ENCODE peak calls at places on chromosomes 5 and 9, in four cellular contexts. O is sigmoid colon, Q is K562, H is Peyer's patch. F is an unnamed sample.

GRCh38 chr5:147898875-147899401 is 7.4 kb downstream of the C5orf46 start:
- DNase-seq in O (no peak), Q (no peak), H (no peak), F (no peak)

GRCh38 chr5:130978475-130978874 is 186.6 kb downstream of the HINT1 start:
- DNase-seq in Q (no peak), H (no peak), O (no peak), F (no peak)

GRCh38 chr5:174999581-174999980 is 275.2 kb downstream of the MSX2 start:
- DNase-seq in H (no peak), Q (no peak), O (no peak), F (no peak)

GRCh38 chr5:7606840-7607453 is 211.0 kb downstream of the ADCY2 start:
- DNase-seq in Q (no peak), O (no peak), H (no peak), F (no peak)

GRCh38 chr9:106862946-106863740 is at the start of gene ZNF462:
- DNase-seq in Q (no peak), O (peak), H (no peak), F (peak)

GRCh38 chr5:78727786-78728761 is 79.5 kb upstream of the LHFPL2 start:
- DNase-seq in Q (no peak), H (peak), O (no peak), F (no peak)

GRCh38 chr9:6667633-6668280 is 22.2 kb upstream of the GLDC start:
- DNase-seq in H (no peak), O (no peak), Q (peak), F (no peak)

GRCh38 chr5:146877783-146878470 is 630 bp downstream of the PPP2R2B start:
- DNase-seq in O (no peak), Q (no peak), H (no peak), F (peak)

GRCh38 chr5:155908543-155908942 is 418.4 kb upstream of the SGCD start:
- DNase-seq in H (no peak), O (no peak), Q (no peak), F (no peak)

GRCh38 chr9:14704281-14704680 is 11.0 kb upstream of the ZDHHC21 start:
- DNase-seq in H (no peak), Q (no peak), O (no peak), F (no peak)

GRCh38 chr5:87418506-87418905 is 5.8 kb upstream of the CCNH start:
- DNase-seq in Q (no peak), H (no peak), O (no peak), F (no peak)

GRCh38 chr9:74094766-74095165 is 402.4 kb upstream of the RORB start:
- DNase-seq in O (no peak), H (no peak), Q (no peak), F (no peak)

GRCh38 chr5:14105717-14106435 is 37.3 kb upstream of the TRIO start:
- DNase-seq in O (no peak), Q (no peak), H (no peak), F (peak)

GRCh38 chr9:137055385-137056364 is 1.8 kb upstream of the ENTPD2 start:
- DNase-seq in H (peak), Q (no peak), O (peak), F (peak)

GRCh38 chr5:95564450-95564849 is 9.5 kb downstream of the ARSK start:
- DNase-seq in O (no peak), H (no peak), Q (no peak), F (no peak)

GRCh38 chr9:91117959-91118651 is 243.6 kb downstream of the AUH start:
- DNase-seq in O (peak), H (peak), Q (no peak), F (no peak)

GRCh38 chr9:8724284-8725018 is 924.9 kb upstream of the DMAC1 start:
- DNase-seq in H (no peak), Q (no peak), O (no peak), F (no peak)

GRCh38 chr5:6188344-6188743 is 190.0 kb downstream of the MED10 start:
- DNase-seq in O (no peak), H (peak), Q (no peak), F (no peak)

GRCh38 chr5:55577353-55578060 is 42.7 kb upstream of the PLPP1 start:
- DNase-seq in O (peak), Q (no peak), H (no peak), F (no peak)

GRCh38 chr9:20623021-20623747 is 885 bp upstream of the MLLT3 start:
- DNase-seq in H (peak), Q (no peak), O (peak), F (no peak)

GRCh38 chr5:40775085-40775845 is 19.5 kb upstream of the TTC33 start:
- DNase-seq in Q (no peak), O (no peak), H (no peak), F (no peak)

GRCh38 chr5:169763437-169764301 is 126.6 kb downstream of the DOCK2 start:
- DNase-seq in H (no peak), O (no peak), Q (no peak), F (no peak)

GRCh38 chr9:119026120-119026519 is 343.1 kb downstream of the BRINP1 start:
- DNase-seq in Q (no peak), H (no peak), O (peak), F (no peak)

GRCh38 chr5:181173420-181174342 is 26.3 kb downstream of the OR2V2 start:
- DNase-seq in Q (peak), H (no peak), O (no peak), F (no peak)

GRCh38 chr5:66724740-66725139 is 128.5 kb downstream of the MAST4 start:
- DNase-seq in O (no peak), Q (no peak), H (no peak), F (no peak)

GRCh38 chr5:139422307-139422893 is 16.9 kb downstream of the DNAJC18 start:
- DNase-seq in O (no peak), H (peak), Q (peak), F (peak)

GRCh38 chr5:168850683-168851082 is 271.5 kb upstream of the PANK3 start:
- DNase-seq in O (no peak), Q (no peak), H (no peak), F (no peak)

GRCh38 chr5:178332096-178332780 is 99.6 kb upstream of the PHYKPL start:
- DNase-seq in Q (no peak), O (no peak), H (no peak), F (no peak)

GRCh38 chr5:178333821-178334481 is 101.3 kb upstream of the PHYKPL start:
- DNase-seq in O (peak), H (peak), Q (no peak), F (no peak)

GRCh38 chr5:178329331-178329730 is 96.7 kb upstream of the PHYKPL start:
- DNase-seq in O (no peak), Q (no peak), H (no peak), F (no peak)

GRCh38 chr5:178330791-178331404 is 98.3 kb upstream of the PHYKPL start:
- DNase-seq in O (no peak), H (no peak), Q (no peak), F (no peak)

DNA sequence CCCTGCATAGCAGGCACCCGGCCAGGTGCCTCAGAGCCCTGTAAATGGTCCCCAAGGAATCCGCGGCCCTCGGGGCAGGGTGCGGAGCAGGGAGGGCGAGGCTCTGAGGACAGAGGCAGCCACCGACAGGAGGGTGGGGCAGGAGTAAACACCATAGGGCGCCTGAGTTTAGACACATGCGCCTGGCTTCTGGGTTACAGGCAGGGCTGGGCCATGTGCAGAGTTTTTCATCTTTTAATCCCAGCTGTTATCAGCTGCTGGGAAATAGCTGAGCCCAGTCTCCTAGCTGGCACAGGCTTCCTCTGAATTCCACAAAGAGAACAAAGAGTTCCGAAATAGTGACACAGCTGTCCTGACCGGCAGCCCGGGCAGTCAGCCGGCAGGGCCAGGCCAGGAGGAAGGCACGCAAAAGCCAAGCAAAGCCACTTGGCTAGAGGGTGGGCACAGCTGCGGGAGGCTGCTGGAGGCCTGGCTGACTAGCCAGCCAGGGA is 98.9 kb upstream of the PHYKPL start:
- DNase-seq in O (peak), H (peak), Q (no peak), F (no peak)
- TF ChIP-seq POLR2A in O (no peak), H (no peak), Q (no peak), F (no peak)

DNA sequence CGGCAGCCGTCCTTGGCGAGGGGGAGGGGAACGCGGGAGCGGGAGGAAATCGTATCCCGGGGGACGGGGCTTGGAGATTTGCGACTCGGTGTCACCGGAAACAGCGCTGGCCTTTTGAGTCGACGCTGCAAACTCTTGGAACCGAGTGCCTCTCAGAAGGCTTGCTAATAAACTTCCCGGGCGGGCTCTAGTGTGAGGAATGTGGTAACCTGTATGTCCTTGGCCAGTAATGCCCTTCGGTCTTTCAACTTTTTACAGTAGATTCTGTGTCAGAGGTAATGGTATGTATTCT is 82.7 kb downstream of the PTPDC1 start:
- DNase-seq in H (no peak), O (no peak), Q (no peak), F (no peak)
- TF ChIP-seq POLR2A in H (peak), O (peak), Q (peak), F (no peak)

DNA sequence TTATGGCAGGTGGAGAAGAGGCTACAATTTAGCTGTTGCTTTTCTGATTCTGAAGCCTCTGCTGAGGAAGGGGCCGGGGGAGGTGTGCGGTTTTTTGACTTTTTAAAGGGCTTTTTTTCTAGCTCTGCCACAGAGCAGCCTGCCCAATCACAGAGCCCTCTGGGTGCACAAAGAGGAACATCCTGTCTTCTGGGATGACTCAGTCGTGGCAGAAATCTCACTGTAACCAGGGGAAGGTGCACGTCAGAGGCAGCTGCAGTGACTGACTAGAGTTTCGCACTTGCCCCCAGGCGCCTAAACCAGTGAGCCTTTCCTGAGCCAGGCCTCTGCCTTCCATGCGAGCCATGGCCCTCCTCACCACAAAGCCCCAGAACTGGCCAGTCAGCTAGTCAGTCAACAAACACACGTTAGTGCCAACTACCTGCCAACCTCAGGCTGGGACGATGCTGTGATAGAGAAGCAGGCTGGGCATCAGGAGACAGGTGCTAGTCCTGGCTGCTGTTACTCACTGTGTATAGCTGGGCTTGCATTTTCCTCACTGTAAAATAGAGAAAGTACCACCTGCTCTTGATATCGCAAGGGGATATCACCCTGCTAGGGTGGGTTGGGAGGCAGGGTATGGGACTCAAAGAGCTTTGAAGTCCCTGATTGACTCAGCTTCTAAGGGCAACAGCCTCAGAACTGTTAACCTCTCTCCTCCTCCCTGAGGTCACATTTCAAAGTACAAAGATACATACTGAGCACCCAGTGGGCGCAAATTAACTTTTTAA is 2.2 kb downstream of the AKNA start:
- DNase-seq in O (peak), H (peak), Q (no peak), F (peak)
- TF ChIP-seq POLR2A in O (no peak), H (peak), Q (no peak), F (no peak)

GRCh38 chr5:72320022-72320898 is at the start of the genes MRPS27 and PTCD2:
- DNase-seq in O (peak), H (peak), Q (peak), F (peak)
- TF ChIP-seq POLR2A in O (peak), H (peak), Q (peak), F (peak)

GRCh38 chr5:88734191-88734640 is 148.8 kb downstream of the MEF2C start:
- DNase-seq in H (peak), Q (peak), O (no peak), F (no peak)

GRCh38 chr5:88734983-88735382 is 148.0 kb downstream of the MEF2C start:
- DNase-seq in H (no peak), Q (no peak), O (no peak), F (no peak)

GRCh38 chr5:88732862-88733261 is 150.1 kb downstream of the MEF2C start:
- DNase-seq in O (no peak), H (no peak), Q (no peak), F (no peak)

GRCh38 chr5:88729476-88730182 is 153.4 kb downstream of the MEF2C start:
- DNase-seq in Q (peak), O (peak), H (peak), F (no peak)

GRCh38 chr5:88732181-88732633 is 150.8 kb downstream of the MEF2C start:
- DNase-seq in Q (no peak), H (peak), O (peak), F (no peak)
- TF ChIP-seq POLR2A in Q (no peak), H (no peak), O (no peak), F (no peak)

GRCh38 chr9:131631254-131631653 is 85.9 kb downstream of the PRRT1B start:
- DNase-seq in Q (no peak), O (no peak), H (no peak), F (no peak)

GRCh38 chr9:131636593-131636992 is 91.3 kb downstream of the PRRT1B start:
- DNase-seq in Q (peak), H (no peak), O (no peak), F (no peak)

GRCh38 chr9:131633491-131634031 is 88.2 kb downstream of the PRRT1B start:
- DNase-seq in O (no peak), Q (no peak), H (no peak), F (no peak)

GRCh38 chr9:131635912-131636311 is 90.6 kb downstream of the PRRT1B start:
- DNase-seq in H (no peak), O (no peak), Q (no peak), F (no peak)

GRCh38 chr9:131635285-131635684 is 90.0 kb downstream of the PRRT1B start:
- DNase-seq in H (peak), Q (peak), O (peak), F (peak)
- TF ChIP-seq POLR2A in H (peak), Q (no peak), O (no peak), F (no peak)

GRCh38 chr5:36384845-36385244 is 83.1 kb upstream of the RANBP3L start:
- DNase-seq in H (no peak), O (no peak), Q (no peak), F (no peak)
- TF ChIP-seq POLR2A in H (no peak), O (no peak), Q (no peak), F (no peak)

GRCh38 chr9:135074354-135075233 is 12.9 kb upstream of the OLFM1 start:
- DNase-seq in H (peak), O (peak), Q (no peak), F (no peak)

GRCh38 chr9:135076876-135077430 is 10.5 kb upstream of the OLFM1 start:
- DNase-seq in O (peak), Q (no peak), H (peak), F (no peak)

GRCh38 chr9:135073741-135074305 is 13.6 kb upstream of the OLFM1 start:
- DNase-seq in H (peak), Q (no peak), O (peak), F (no peak)

GRCh38 chr9:135076143-135076875 is 11.2 kb upstream of the OLFM1 start:
- DNase-seq in H (peak), Q (no peak), O (peak), F (no peak)

GRCh38 chr9:135075234-135076142 is 12.0 kb upstream of the OLFM1 start:
- DNase-seq in H (peak), Q (no peak), O (peak), F (peak)
- TF ChIP-seq POLR2A in H (no peak), Q (no peak), O (no peak), F (peak)

GRCh38 chr5:177450672-177451424 is 4.2 kb downstream of the PRR7 start:
- DNase-seq in O (no peak), Q (no peak), H (no peak), F (no peak)

GRCh38 chr5:177454397-177455035 is 7.9 kb downstream of the PRR7 start:
- DNase-seq in O (peak), Q (peak), H (peak), F (peak)

GRCh38 chr5:177453852-177454396 is 7.3 kb downstream of the PRR7 start:
- DNase-seq in O (peak), H (peak), Q (no peak), F (no peak)

GRCh38 chr5:177455036-177455660 is 8.5 kb downstream of the PRR7 start:
- DNase-seq in Q (peak), O (peak), H (peak), F (no peak)

DNA sequence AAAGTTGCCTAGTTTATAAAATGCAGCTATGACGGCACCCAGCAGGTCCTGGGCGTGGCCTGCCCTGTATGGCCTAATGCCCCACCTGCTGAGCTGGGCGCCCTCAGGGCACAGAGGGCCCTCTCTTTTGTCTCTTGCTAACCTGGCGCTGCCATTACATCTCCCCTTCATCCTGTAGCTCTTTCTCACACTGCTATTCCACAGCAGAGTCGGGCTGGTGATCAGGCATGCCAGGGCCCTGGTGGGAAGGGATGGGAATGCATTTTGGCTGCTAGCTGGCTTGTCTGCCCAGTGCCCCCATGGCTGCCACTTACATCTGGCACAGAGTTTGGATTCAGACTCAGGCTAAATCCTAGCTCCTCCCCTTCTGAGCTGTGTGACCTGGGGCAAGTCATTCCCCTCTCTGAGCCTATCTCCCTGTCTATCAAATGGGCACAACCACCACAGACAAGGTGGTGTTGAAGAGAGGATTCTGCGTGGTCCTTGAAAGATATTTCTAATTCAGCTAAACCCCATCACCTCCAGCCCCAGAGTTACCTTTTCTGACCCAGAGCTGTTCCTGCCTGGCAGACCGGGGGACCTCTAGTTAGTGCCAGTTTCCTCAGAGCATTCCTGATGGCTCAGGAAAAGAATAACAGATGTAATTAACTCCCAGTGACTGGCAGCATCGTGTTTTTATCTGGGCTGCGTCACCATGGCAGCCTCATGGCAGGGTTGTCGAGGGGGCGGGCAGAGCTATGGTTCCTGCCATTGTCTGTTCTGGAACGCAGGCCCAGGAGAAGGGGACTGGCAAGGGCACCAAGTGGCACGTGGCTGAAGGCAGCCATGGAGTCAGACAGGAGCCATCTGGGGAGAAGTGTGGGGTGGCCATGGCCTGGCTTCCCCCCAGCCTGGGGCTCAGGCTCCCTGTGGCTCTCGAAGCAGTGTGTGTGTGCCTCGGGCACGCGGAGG is 6.3 kb downstream of the PRR7 start:
- DNase-seq in H (no peak), O (no peak), Q (no peak), F (peak)
- TF ChIP-seq POLR2A in H (no peak), O (no peak), Q (no peak), F (no peak)

DNA sequence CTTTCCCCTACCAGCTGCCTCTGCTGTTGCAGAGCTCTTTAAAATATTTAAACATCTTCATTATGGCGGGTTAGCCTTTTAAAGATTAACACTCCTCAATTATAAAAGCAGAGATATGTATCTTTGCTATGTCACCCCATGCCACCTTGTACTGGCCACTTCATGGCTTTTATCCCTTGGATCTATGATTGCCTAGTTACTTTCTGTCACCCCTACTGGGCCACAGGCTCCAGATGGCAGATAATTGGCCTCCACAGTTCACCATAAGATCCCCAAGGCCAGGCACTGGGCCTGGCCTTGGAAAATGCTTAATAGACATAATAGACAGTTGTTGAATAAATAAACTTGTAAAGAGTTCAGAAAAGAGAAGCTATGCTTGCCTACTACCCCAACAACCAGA is 142.0 kb upstream of the SHB start:
- DNase-seq in O (no peak), H (no peak), Q (no peak), F (no peak)
- TF ChIP-seq POLR2A in O (no peak), H (no peak), Q (no peak), F (no peak)

F was measured in H54.